ENCODE peak calls at places on chromosome X, in six cellular contexts. One of them, this sample, is unnamed. For H3K36me3 and H3K27me3, the result is how much of the 10 kb centered on the place peaks cover.

GRCh38 chrX:124435616-124436015 is 89.3 kb downstream of the SH2D1A start:
- DNase-seq in aorta: no peak
- DNase-seq in heart left ventricle: no peak
- DNase-seq in K562: no peak
- DNase-seq in WERI-Rb-1: no peak
- DNase-seq in endodermal cell: no peak
- DNase-seq in this sample: no peak

GRCh38 chrX:22310779-22311178 is 38.1 kb downstream of the CBLL2 start:
- DNase-seq in aorta: no peak
- DNase-seq in heart left ventricle: no peak
- DNase-seq in K562: no peak
- DNase-seq in WERI-Rb-1: no peak
- DNase-seq in endodermal cell: no peak
- DNase-seq in this sample: no peak

GRCh38 chrX:77640702-77641101 is 145.3 kb downstream of the ATRX start:
- DNase-seq in aorta: no peak
- DNase-seq in heart left ventricle: no peak
- DNase-seq in K562: no peak
- DNase-seq in WERI-Rb-1: no peak
- DNase-seq in endodermal cell: no peak
- DNase-seq in this sample: no peak

GRCh38 chrX:78029663-78030062 is 60.2 kb upstream of the PGAM4 start:
- DNase-seq in aorta: no peak
- DNase-seq in heart left ventricle: no peak
- DNase-seq in K562: peak
- DNase-seq in WERI-Rb-1: peak
- DNase-seq in endodermal cell: peak
- DNase-seq in this sample: peak

GRCh38 chrX:20463296-20464075 is 196.8 kb upstream of the RPS6KA3 start:
- DNase-seq in aorta: no peak
- DNase-seq in heart left ventricle: no peak
- DNase-seq in K562: no peak
- DNase-seq in WERI-Rb-1: no peak
- DNase-seq in endodermal cell: no peak
- DNase-seq in this sample: no peak

GRCh38 chrX:45518552-45518951 is 317.9 kb upstream of the DIPK2B start:
- DNase-seq in aorta: no peak
- DNase-seq in heart left ventricle: no peak
- DNase-seq in K562: no peak
- DNase-seq in WERI-Rb-1: no peak
- DNase-seq in endodermal cell: no peak
- DNase-seq in this sample: no peak

GRCh38 chrX:31098081-31098480 is 26.2 kb upstream of the FTHL17 start:
- DNase-seq in aorta: no peak
- DNase-seq in heart left ventricle: no peak
- DNase-seq in K562: no peak
- DNase-seq in WERI-Rb-1: no peak
- DNase-seq in endodermal cell: no peak
- DNase-seq in this sample: no peak

GRCh38 chrX:1450381-1451161 is 2.1 kb downstream of the ASMTL start:
- DNase-seq in aorta: no peak
- DNase-seq in heart left ventricle: no peak
- DNase-seq in K562: no peak
- DNase-seq in WERI-Rb-1: peak
- DNase-seq in endodermal cell: peak
- DNase-seq in this sample: no peak

GRCh38 chrX:136950206-136950605 is 69.7 kb upstream of the RBMX start:
- DNase-seq in aorta: no peak
- DNase-seq in heart left ventricle: no peak
- DNase-seq in K562: no peak
- DNase-seq in WERI-Rb-1: no peak
- DNase-seq in endodermal cell: no peak
- DNase-seq in this sample: no peak

GRCh38 chrX:12770440-12770839 is 20.8 kb upstream of the PRPS2 start:
- DNase-seq in aorta: no peak
- DNase-seq in heart left ventricle: no peak
- DNase-seq in K562: peak
- DNase-seq in WERI-Rb-1: no peak
- DNase-seq in endodermal cell: no peak
- DNase-seq in this sample: no peak

GRCh38 chrX:102847362-102847761 is 89.7 kb upstream of the RAB40AL start:
- DNase-seq in aorta: no peak
- DNase-seq in heart left ventricle: no peak
- DNase-seq in K562: no peak
- DNase-seq in WERI-Rb-1: no peak
- DNase-seq in endodermal cell: no peak
- DNase-seq in this sample: no peak

GRCh38 chrX:149004936-149005335 is 500.2 kb downstream of the IDS start:
- DNase-seq in aorta: no peak
- DNase-seq in heart left ventricle: no peak
- DNase-seq in K562: no peak
- DNase-seq in WERI-Rb-1: peak
- DNase-seq in endodermal cell: peak
- DNase-seq in this sample: peak

GRCh38 chrX:103309860-103310591 is 764 bp downstream of the BEX2 start:
- DNase-seq in aorta: no peak
- DNase-seq in heart left ventricle: no peak
- DNase-seq in K562: no peak
- DNase-seq in WERI-Rb-1: no peak
- DNase-seq in endodermal cell: peak
- DNase-seq in this sample: no peak

GRCh38 chrX:109889289-109890006 is 113.5 kb upstream of the TMEM164 start:
- DNase-seq in aorta: no peak
- DNase-seq in heart left ventricle: no peak
- DNase-seq in K562: no peak
- DNase-seq in WERI-Rb-1: no peak
- DNase-seq in endodermal cell: no peak
- DNase-seq in this sample: no peak

GRCh38 chrX:108122748-108123147 is 31.2 kb downstream of the ATG4A start:
- DNase-seq in aorta: no peak
- DNase-seq in heart left ventricle: no peak
- DNase-seq in K562: no peak
- DNase-seq in WERI-Rb-1: no peak
- DNase-seq in endodermal cell: no peak
- DNase-seq in this sample: no peak

GRCh38 chrX:17613979-17614572 is 123.2 kb upstream of the SCML1 start:
- DNase-seq in aorta: no peak
- DNase-seq in heart left ventricle: no peak
- DNase-seq in K562: no peak
- DNase-seq in WERI-Rb-1: no peak
- DNase-seq in endodermal cell: no peak
- DNase-seq in this sample: no peak

GRCh38 chrX:30246769-30247489 is at the start of gene MAGEB1:
- DNase-seq in aorta: no peak
- DNase-seq in heart left ventricle: no peak
- DNase-seq in K562: peak
- DNase-seq in WERI-Rb-1: no peak
- DNase-seq in endodermal cell: peak
- DNase-seq in this sample: peak

GRCh38 chrX:11944486-11944885 is 186.4 kb downstream of the MSL3 start:
- DNase-seq in aorta: no peak
- DNase-seq in heart left ventricle: no peak
- DNase-seq in K562: peak
- DNase-seq in WERI-Rb-1: peak
- DNase-seq in endodermal cell: peak
- DNase-seq in this sample: peak

GRCh38 chrX:52271212-52271611 is 86.5 kb downstream of the MAGED4 start:
- DNase-seq in aorta: no peak
- DNase-seq in heart left ventricle: no peak
- DNase-seq in K562: no peak
- DNase-seq in WERI-Rb-1: peak
- DNase-seq in endodermal cell: peak
- DNase-seq in this sample: peak

GRCh38 chrX:49999048-49999447 is 76.7 kb downstream of the CLCN5 start:
- DNase-seq in aorta: no peak
- DNase-seq in heart left ventricle: no peak
- DNase-seq in K562: no peak
- DNase-seq in WERI-Rb-1: no peak
- DNase-seq in endodermal cell: no peak
- DNase-seq in this sample: no peak

GRCh38 chrX:135520553-135521404 is at the start of gene INTS6L:
- DNase-seq in aorta: peak
- DNase-seq in heart left ventricle: peak
- DNase-seq in K562: peak
- DNase-seq in WERI-Rb-1: peak
- DNase-seq in endodermal cell: peak
- DNase-seq in this sample: peak

GRCh38 chrX:14777484-14777883 is 95.4 kb downstream of the FANCB start:
- DNase-seq in aorta: no peak
- DNase-seq in heart left ventricle: no peak
- DNase-seq in K562: no peak
- DNase-seq in WERI-Rb-1: no peak
- DNase-seq in endodermal cell: no peak
- DNase-seq in this sample: no peak

GRCh38 chrX:46407036-46407752 is 138.0 kb downstream of the ZNF674 start:
- DNase-seq in aorta: no peak
- DNase-seq in heart left ventricle: no peak
- DNase-seq in K562: no peak
- DNase-seq in WERI-Rb-1: no peak
- DNase-seq in endodermal cell: no peak
- DNase-seq in this sample: no peak

GRCh38 chrX:40192196-40192595 is 94.4 kb upstream of the BCOR start:
- DNase-seq in aorta: no peak
- DNase-seq in heart left ventricle: no peak
- DNase-seq in K562: no peak
- DNase-seq in WERI-Rb-1: no peak
- DNase-seq in endodermal cell: no peak
- DNase-seq in this sample: no peak
- H3K4me3 ChIP-seq in aorta: no peak
- H3K4me3 ChIP-seq in heart left ventricle: no peak
- H3K4me3 ChIP-seq in K562: no peak
- H3K4me3 ChIP-seq in WERI-Rb-1: no peak
- H3K4me3 ChIP-seq in endodermal cell: no peak
- H3K4me3 ChIP-seq in this sample: no peak

GRCh38 chrX:154356596-154356995 is 17.8 kb downstream of the FLNA start:
- DNase-seq in aorta: no peak
- DNase-seq in heart left ventricle: peak
- DNase-seq in K562: no peak
- DNase-seq in WERI-Rb-1: no peak
- DNase-seq in endodermal cell: no peak
- DNase-seq in this sample: no peak
- H3K36me3 ChIP-seq in aorta: under half
- H3K36me3 ChIP-seq in heart left ventricle: under half
- H3K36me3 ChIP-seq in K562: half or more
- H3K36me3 ChIP-seq in WERI-Rb-1: half or more
- H3K36me3 ChIP-seq in endodermal cell: half or more
- H3K36me3 ChIP-seq in this sample: under half

GRCh38 chrX:24839331-24839730 is 145.6 kb downstream of the POLA1 start:
- DNase-seq in aorta: no peak
- DNase-seq in heart left ventricle: no peak
- DNase-seq in K562: no peak
- DNase-seq in WERI-Rb-1: no peak
- DNase-seq in endodermal cell: no peak
- DNase-seq in this sample: no peak
- H3K27me3 ChIP-seq in aorta: under half
- H3K27me3 ChIP-seq in heart left ventricle: under half
- H3K27me3 ChIP-seq in K562: under half
- H3K27me3 ChIP-seq in WERI-Rb-1: under half
- H3K27me3 ChIP-seq in endodermal cell: under half
- H3K27me3 ChIP-seq in this sample: under half

GRCh38 chrX:43654431-43655150 is 1.5 kb upstream of the MAOA start:
- DNase-seq in aorta: peak
- DNase-seq in heart left ventricle: peak
- DNase-seq in K562: peak
- DNase-seq in WERI-Rb-1: peak
- DNase-seq in endodermal cell: peak
- DNase-seq in this sample: peak
- H3K4me3 ChIP-seq in aorta: peak
- H3K4me3 ChIP-seq in heart left ventricle: peak
- H3K4me3 ChIP-seq in K562: peak
- H3K4me3 ChIP-seq in WERI-Rb-1: peak
- H3K4me3 ChIP-seq in endodermal cell: peak
- H3K4me3 ChIP-seq in this sample: peak

DNA sequence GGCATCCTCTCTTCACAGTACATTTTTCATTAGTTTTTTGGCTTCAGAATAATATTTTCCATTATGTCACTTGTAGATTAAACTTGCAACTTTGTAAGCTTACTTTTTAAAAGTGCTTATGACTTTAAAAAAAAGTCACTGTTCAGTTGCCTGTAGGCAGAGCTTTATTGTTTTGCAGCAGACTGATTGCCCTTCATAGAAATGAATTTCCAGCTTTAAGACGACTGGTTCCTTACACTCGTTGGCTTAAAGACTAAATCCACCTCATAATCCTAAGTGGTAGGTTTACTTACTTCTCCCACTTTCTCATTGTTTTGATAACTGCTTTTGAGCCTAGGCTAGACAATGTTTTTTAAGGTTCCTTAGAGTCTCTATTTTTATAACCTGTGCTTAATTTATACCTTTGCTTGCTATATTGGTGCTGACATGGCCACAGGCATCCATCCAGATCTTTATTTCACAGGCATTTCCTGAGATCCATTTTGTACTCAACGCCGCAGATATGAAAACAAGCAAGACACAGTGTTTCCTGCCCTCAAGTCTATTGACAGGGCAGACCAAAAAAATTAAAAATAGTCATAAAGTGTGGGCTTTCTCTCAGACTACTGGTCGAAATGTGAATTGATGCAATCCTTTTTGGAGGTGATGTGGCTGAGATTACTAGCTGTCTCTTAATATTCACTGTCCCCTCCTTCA is 12.6 kb upstream of the IL13RA2 start:
- DNase-seq in aorta: no peak
- DNase-seq in heart left ventricle: no peak
- DNase-seq in K562: no peak
- DNase-seq in WERI-Rb-1: no peak
- DNase-seq in endodermal cell: no peak
- DNase-seq in this sample: no peak
- H3K36me3 ChIP-seq in aorta: under half
- H3K36me3 ChIP-seq in heart left ventricle: under half
- H3K36me3 ChIP-seq in K562: under half
- H3K36me3 ChIP-seq in WERI-Rb-1: under half
- H3K36me3 ChIP-seq in endodermal cell: under half
- H3K36me3 ChIP-seq in this sample: under half

DNA sequence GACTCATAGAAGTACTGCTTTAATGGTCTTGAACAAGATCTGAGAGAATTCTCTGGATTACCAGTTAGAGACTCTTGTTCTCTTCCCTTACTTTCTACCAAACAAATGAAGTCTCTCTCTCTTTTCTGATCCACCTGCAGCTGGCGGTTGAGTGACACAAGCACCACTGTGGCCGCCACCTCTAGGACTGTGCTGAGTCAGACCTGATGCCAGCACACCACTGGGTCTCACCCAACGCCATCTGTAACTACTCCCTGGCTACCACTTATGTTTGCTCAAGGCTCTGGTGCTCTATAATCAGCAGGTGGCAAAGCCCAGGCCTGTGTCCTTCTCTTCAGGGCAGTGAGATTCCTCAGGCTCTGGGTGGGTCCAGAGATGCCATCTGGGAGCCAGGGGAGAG is 1173.5 kb downstream of the RPA4 start:
- DNase-seq in aorta: no peak
- DNase-seq in heart left ventricle: no peak
- DNase-seq in K562: no peak
- DNase-seq in WERI-Rb-1: no peak
- DNase-seq in endodermal cell: no peak
- DNase-seq in this sample: no peak
- H3K27me3 ChIP-seq in aorta: under half
- H3K27me3 ChIP-seq in heart left ventricle: under half
- H3K27me3 ChIP-seq in K562: under half
- H3K27me3 ChIP-seq in WERI-Rb-1: under half
- H3K27me3 ChIP-seq in endodermal cell: under half
- H3K27me3 ChIP-seq in this sample: under half

This sample was measured in H7.